ENCODE peak calls at places on chromosomes 12 and 14, in six cellular contexts. H, N, L, T, D and G are unnamed samples.

GRCh38 chr12:75923964-75924666 is 107.5 kb downstream of the PHLDA1 start:
- DNase-seq in L (no peak), H (no peak), N (no peak), T (no peak), D (no peak), G (peak; percentile 62)

GRCh38 chr12:103930787-103931536 is 752 bp downstream of the HSP90B1 start:
- DNase-seq in L (no peak), N (peak; percentile 60), H (no peak), T (no peak), D (peak; percentile 82), G (peak; percentile 54)

GRCh38 chr12:86914716-86915115 is 658.5 kb upstream of the MGAT4C start:
- DNase-seq in D (no peak), T (peak; percentile 20), L (peak; percentile 36), H (no peak), N (peak; percentile 54), G (peak; percentile 80)

GRCh38 chr14:25150934-25151790 is 101.2 kb upstream of the STXBP6 start:
- DNase-seq in T (no peak), L (peak; percentile 33), H (no peak), D (no peak), N (peak; percentile 63), G (peak; percentile 73)

GRCh38 chr12:10851243-10851858 is 2.1 kb upstream of the PRR4 start:
- DNase-seq in N (no peak), D (no peak), H (no peak), L (no peak), T (no peak), G (no peak)

GRCh38 chr12:57759360-57759980 is 4.6 kb downstream of the MARCHF9 start:
- DNase-seq in T (peak; percentile 27), N (no peak), L (peak; percentile 66), D (no peak), H (no peak), G (no peak)

GRCh38 chr12:127656261-127656660 is 610.7 kb upstream of the TMEM132C start:
- DNase-seq in L (no peak), D (no peak), H (no peak), N (no peak), T (no peak), G (no peak)

GRCh38 chr14:79281244-79282199 is 929.8 kb downstream of the DIO2 start:
- DNase-seq in T (no peak), L (no peak), N (peak; percentile 20), H (no peak), D (no peak), G (no peak)

GRCh38 chr14:34035177-34035933 is 84.5 kb upstream of the EGLN3 start:
- DNase-seq in T (peak; percentile 47), D (no peak), N (no peak), H (no peak), L (peak; percentile 33), G (no peak)

GRCh38 chr14:68230941-68231717 is 411.6 kb downstream of the RAD51B start:
- DNase-seq in T (no peak), D (no peak), L (no peak), H (no peak), N (no peak), G (no peak)

GRCh38 chr12:87930652-87931051 is 98.5 kb downstream of the C12orf50 start:
- DNase-seq in N (no peak), D (no peak), T (no peak), L (no peak), H (no peak), G (no peak)

GRCh38 chr12:89538902-89539301 is 13.1 kb upstream of the POC1B start:
- DNase-seq in H (no peak), N (no peak), T (no peak), D (no peak), L (no peak), G (no peak)

GRCh38 chr12:119593578-119594398 is at the start of gene TMEM233:
- DNase-seq in L (peak; percentile 67), T (no peak), D (no peak), H (no peak), N (peak; percentile 83), G (peak; percentile 5)

GRCh38 chr14:22427771-22428228 is 161.2 kb downstream of the DAD1 start:
- DNase-seq in L (no peak), N (peak; percentile 17), H (no peak), D (peak; percentile 30), T (peak; percentile 12), G (no peak)

GRCh38 chr14:59161571-59162175 is 26.8 kb upstream of the DAAM1 start:
- DNase-seq in N (peak; percentile 21), D (no peak), L (no peak), H (no peak), T (peak; percentile 5), G (peak; percentile 34)

GRCh38 chr12:106918746-106919145 is 37.0 kb upstream of the TMEM263 start:
- DNase-seq in H (no peak), D (no peak), L (peak; percentile 59), N (peak; percentile 86), T (no peak), G (peak; percentile 67)

GRCh38 chr12:52672321-52672933 is 7.8 kb downstream of the KRT1 start:
- DNase-seq in D (no peak), L (no peak), H (no peak), T (peak; percentile 55), N (no peak), G (no peak)

GRCh38 chr14:100698066-100698465 is 28.6 kb upstream of the DLK1 start:
- DNase-seq in N (no peak), T (no peak), H (no peak), D (no peak), L (no peak), G (no peak)

GRCh38 chr12:108630481-108631207 is 3.0 kb downstream of the SELPLG start:
- DNase-seq in T (peak; percentile 49), D (peak; percentile 5), N (no peak), L (no peak), H (no peak), G (no peak)
- TF ChIP-seq CTCF in T (no peak), D (no peak), N (no peak), L (no peak), H (no peak), G (no peak)

DNA sequence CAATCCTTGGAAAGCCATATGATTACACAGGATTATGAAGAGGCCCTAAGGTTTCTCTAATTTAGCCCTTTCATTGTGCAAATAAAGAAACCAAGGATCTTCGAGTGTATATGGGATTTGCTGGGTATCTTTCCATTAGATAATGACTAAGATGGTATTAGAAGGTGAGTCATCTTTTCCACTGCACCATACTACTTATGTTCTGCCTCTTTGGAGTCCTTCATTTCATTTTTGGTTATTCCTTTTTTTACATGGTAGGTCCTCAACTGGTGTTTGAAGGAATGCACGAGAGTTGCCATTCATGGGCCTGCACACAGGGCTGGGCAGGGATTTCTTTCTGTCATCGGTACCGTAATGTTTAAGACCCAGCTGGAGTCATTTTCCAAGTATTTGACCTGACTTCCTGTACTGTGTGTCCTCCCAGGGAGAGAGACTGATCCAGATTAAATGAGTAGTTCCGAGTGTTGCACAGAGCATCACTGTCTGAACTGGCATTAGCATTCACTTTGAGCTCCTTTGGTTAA is 85.7 kb downstream of the BORCS5 start:
- DNase-seq in L (no peak), H (no peak), D (no peak), N (no peak), T (no peak), G (peak; percentile 73)
- H3K27ac ChIP-seq in L (no peak overlapping the region), H (peak overlapping the region; percentile 74), D (peak overlapping the region; percentile 62), N (no peak overlapping the region), T (no peak overlapping the region), G (peak overlapping the region; percentile 59)

GRCh38 chr12:67413577-67413976 is 144.4 kb downstream of the CAND1 start:
- DNase-seq in D (no peak), H (no peak), T (no peak), N (no peak), L (peak; percentile 13), G (no peak)

GRCh38 chr12:67419810-67420209 is 150.7 kb downstream of the CAND1 start:
- DNase-seq in H (no peak), T (no peak), D (no peak), N (peak; percentile 23), L (no peak), G (no peak)

GRCh38 chr12:67411562-67411961 is 142.4 kb downstream of the CAND1 start:
- DNase-seq in N (no peak), T (no peak), D (no peak), H (no peak), L (no peak), G (no peak)

GRCh38 chr12:67414011-67414715 is 145.0 kb downstream of the CAND1 start:
- DNase-seq in D (no peak), L (peak; percentile 22), N (no peak), H (no peak), T (no peak), G (no peak)

DNA sequence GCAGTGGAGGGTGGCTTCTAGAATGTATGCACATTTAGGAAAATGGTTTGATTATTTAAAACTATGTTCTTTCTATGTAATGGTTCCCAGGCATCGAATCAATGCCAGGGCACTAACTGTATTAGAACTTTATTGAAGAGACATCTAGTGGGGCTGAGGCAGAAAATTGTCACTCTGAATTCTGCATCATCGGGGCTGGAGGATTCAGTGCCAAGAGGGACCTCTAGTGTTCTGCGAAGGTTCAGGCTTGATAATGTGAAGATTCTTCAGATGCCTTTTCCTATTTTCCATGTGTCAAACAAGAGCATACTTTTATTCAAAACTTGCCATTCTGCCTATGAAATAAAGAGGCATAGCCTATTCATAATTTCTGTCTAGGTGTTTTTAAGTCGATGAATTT is 146.3 kb downstream of the CAND1 start:
- DNase-seq in D (peak; percentile 55), H (no peak), N (peak; percentile 65), T (no peak), L (peak; percentile 17), G (peak; percentile 65)
- TF ChIP-seq CTCF in D (peak; percentile 55), H (peak; percentile 63), N (peak; percentile 61), T (peak; percentile 43), L (peak; percentile 45), G (peak; percentile 59)

GRCh38 chr12:93777249-93777648 is 100.1 kb downstream of the CRADD start:
- DNase-seq in D (peak; percentile 62), N (no peak), L (no peak), T (no peak), H (no peak), G (no peak)

GRCh38 chr12:93772003-93772402 is 94.8 kb downstream of the CRADD start:
- DNase-seq in N (no peak), L (no peak), D (no peak), T (no peak), H (no peak), G (no peak)

GRCh38 chr12:93776581-93777018 is 99.4 kb downstream of the CRADD start:
- DNase-seq in H (no peak), D (no peak), N (no peak), L (no peak), T (no peak), G (no peak)

GRCh38 chr12:93778306-93778705 is 101.1 kb downstream of the CRADD start:
- DNase-seq in L (no peak), N (no peak), T (no peak), H (no peak), D (peak; percentile 80), G (no peak)

DNA sequence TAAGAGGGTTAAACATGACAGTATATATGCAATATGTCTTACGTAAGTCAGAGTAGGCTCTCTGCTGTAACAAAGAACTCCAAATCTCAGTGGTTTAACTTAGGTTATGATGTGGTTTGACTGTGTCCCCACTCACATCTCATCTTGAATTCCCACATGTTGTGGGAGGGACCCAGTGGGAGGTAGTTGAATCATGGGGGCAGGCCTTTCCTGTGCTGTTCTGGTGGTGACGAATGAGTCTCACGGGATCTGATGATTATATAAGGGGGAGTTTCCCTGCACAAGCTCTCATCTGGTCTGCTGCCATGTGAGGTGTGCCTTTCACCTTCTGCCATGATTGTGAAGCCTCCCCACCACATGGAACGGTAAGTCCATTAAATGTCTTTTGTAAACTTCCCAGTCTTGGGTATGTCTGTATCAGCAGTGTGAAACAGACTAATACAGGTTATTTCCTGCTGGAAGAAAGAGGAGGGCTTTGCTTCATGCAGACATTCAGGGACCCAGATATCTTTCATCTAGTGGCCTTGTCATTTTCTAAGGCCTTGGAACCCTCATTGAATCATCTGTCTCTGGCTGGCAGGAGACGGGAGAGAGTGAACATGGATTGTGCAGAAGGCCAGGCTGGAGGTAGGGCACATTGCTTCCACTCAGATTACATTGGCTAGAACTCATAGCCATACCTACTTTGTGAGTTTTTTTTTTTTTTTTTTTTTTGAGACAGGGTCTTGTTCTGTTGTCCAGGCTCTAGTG is 96.1 kb downstream of the CRADD start:
- DNase-seq in D (peak; percentile 61), T (no peak), H (no peak), L (no peak), N (no peak), G (peak; percentile 76)
- H3K27ac ChIP-seq in D (no peak overlapping the region), T (no peak overlapping the region), H (no peak overlapping the region), L (no peak overlapping the region), N (no peak overlapping the region), G (no peak overlapping the region)